ENCODE peak calls at places on chromosomes 11 and 22, in ten cellular contexts. One of them, this sample, is unnamed.

GRCh38 chr11:75270896-75271415 is 30.4 kb downstream of the TPBGL start:
- DNase-seq in NCI-H1436: no peak
- DNase-seq in spleen: peak
- DNase-seq in NCI-H2081: no peak
- DNase-seq in HFFc6: peak
- DNase-seq in esophagus squamous epithelium: no peak
- DNase-seq in dermis blood vessel endothelial cell: peak
- DNase-seq in Right ventricle myocardium superior: peak
- DNase-seq in stimulated activated CD4-positive, alpha-beta T cell treated with anti-CD3 and anti-CD28 coated beads, Interleukin-1b, Interleukin-23, amount 100 ng/mL, for 1 hour: no peak
- DNase-seq in right atrium auricular region: no peak
- DNase-seq in this sample: no peak

GRCh38 chr11:62169448-62169847 is 20.6 kb upstream of the SCGB1D1 start:
- DNase-seq in dermis blood vessel endothelial cell: peak
- DNase-seq in esophagus squamous epithelium: no peak
- DNase-seq in Right ventricle myocardium superior: peak
- DNase-seq in stimulated activated CD4-positive, alpha-beta T cell treated with anti-CD3 and anti-CD28 coated beads, Interleukin-1b, Interleukin-23, amount 100 ng/mL, for 1 hour: no peak
- DNase-seq in NCI-H2081: no peak
- DNase-seq in spleen: no peak
- DNase-seq in right atrium auricular region: no peak
- DNase-seq in HFFc6: no peak
- DNase-seq in NCI-H1436: no peak
- DNase-seq in this sample: no peak

GRCh38 chr11:20056109-20057054 is 103.9 kb downstream of the DBX1 start:
- DNase-seq in Right ventricle myocardium superior: no peak
- DNase-seq in right atrium auricular region: no peak
- DNase-seq in esophagus squamous epithelium: no peak
- DNase-seq in NCI-H2081: no peak
- DNase-seq in dermis blood vessel endothelial cell: no peak
- DNase-seq in HFFc6: no peak
- DNase-seq in stimulated activated CD4-positive, alpha-beta T cell treated with anti-CD3 and anti-CD28 coated beads, Interleukin-1b, Interleukin-23, amount 100 ng/mL, for 1 hour: no peak
- DNase-seq in NCI-H1436: no peak
- DNase-seq in spleen: no peak
- DNase-seq in this sample: no peak

GRCh38 chr22:46584081-46584903 is 35.9 kb upstream of the GRAMD4 start:
- DNase-seq in dermis blood vessel endothelial cell: no peak
- DNase-seq in NCI-H1436: no peak
- DNase-seq in esophagus squamous epithelium: no peak
- DNase-seq in Right ventricle myocardium superior: peak
- DNase-seq in HFFc6: no peak
- DNase-seq in stimulated activated CD4-positive, alpha-beta T cell treated with anti-CD3 and anti-CD28 coated beads, Interleukin-1b, Interleukin-23, amount 100 ng/mL, for 1 hour: no peak
- DNase-seq in right atrium auricular region: no peak
- DNase-seq in spleen: peak
- DNase-seq in NCI-H2081: peak
- DNase-seq in this sample: no peak

GRCh38 chr11:119100960-119101349 is 698 bp downstream of the DPAGT1 start:
- DNase-seq in right atrium auricular region: no peak
- DNase-seq in stimulated activated CD4-positive, alpha-beta T cell treated with anti-CD3 and anti-CD28 coated beads, Interleukin-1b, Interleukin-23, amount 100 ng/mL, for 1 hour: no peak
- DNase-seq in esophagus squamous epithelium: no peak
- DNase-seq in Right ventricle myocardium superior: no peak
- DNase-seq in spleen: peak
- DNase-seq in NCI-H1436: no peak
- DNase-seq in dermis blood vessel endothelial cell: no peak
- DNase-seq in NCI-H2081: no peak
- DNase-seq in HFFc6: no peak
- DNase-seq in this sample: no peak

GRCh38 chr22:34454598-34454997 is 534.3 kb upstream of the LARGE1 start:
- DNase-seq in dermis blood vessel endothelial cell: no peak
- DNase-seq in spleen: no peak
- DNase-seq in NCI-H1436: no peak
- DNase-seq in HFFc6: no peak
- DNase-seq in esophagus squamous epithelium: no peak
- DNase-seq in NCI-H2081: no peak
- DNase-seq in right atrium auricular region: no peak
- DNase-seq in stimulated activated CD4-positive, alpha-beta T cell treated with anti-CD3 and anti-CD28 coated beads, Interleukin-1b, Interleukin-23, amount 100 ng/mL, for 1 hour: no peak
- DNase-seq in Right ventricle myocardium superior: no peak
- DNase-seq in this sample: no peak

GRCh38 chr11:8566613-8567210 is 27.3 kb downstream of the STK33 start:
- DNase-seq in Right ventricle myocardium superior: no peak
- DNase-seq in HFFc6: peak
- DNase-seq in NCI-H1436: peak
- DNase-seq in stimulated activated CD4-positive, alpha-beta T cell treated with anti-CD3 and anti-CD28 coated beads, Interleukin-1b, Interleukin-23, amount 100 ng/mL, for 1 hour: no peak
- DNase-seq in esophagus squamous epithelium: no peak
- DNase-seq in dermis blood vessel endothelial cell: peak
- DNase-seq in spleen: no peak
- DNase-seq in NCI-H2081: peak
- DNase-seq in right atrium auricular region: no peak
- DNase-seq in this sample: peak

GRCh38 chr11:66066751-66067150 is 3.3 kb upstream of the PACS1 start:
- DNase-seq in esophagus squamous epithelium: no peak
- DNase-seq in NCI-H2081: no peak
- DNase-seq in stimulated activated CD4-positive, alpha-beta T cell treated with anti-CD3 and anti-CD28 coated beads, Interleukin-1b, Interleukin-23, amount 100 ng/mL, for 1 hour: no peak
- DNase-seq in NCI-H1436: no peak
- DNase-seq in spleen: no peak
- DNase-seq in Right ventricle myocardium superior: no peak
- DNase-seq in right atrium auricular region: no peak
- DNase-seq in HFFc6: no peak
- DNase-seq in dermis blood vessel endothelial cell: no peak
- DNase-seq in this sample: no peak

GRCh38 chr11:35146074-35146521 is 7.1 kb downstream of the CD44 start:
- DNase-seq in stimulated activated CD4-positive, alpha-beta T cell treated with anti-CD3 and anti-CD28 coated beads, Interleukin-1b, Interleukin-23, amount 100 ng/mL, for 1 hour: peak
- DNase-seq in Right ventricle myocardium superior: no peak
- DNase-seq in right atrium auricular region: no peak
- DNase-seq in esophagus squamous epithelium: no peak
- DNase-seq in spleen: no peak
- DNase-seq in HFFc6: no peak
- DNase-seq in dermis blood vessel endothelial cell: no peak
- DNase-seq in NCI-H1436: no peak
- DNase-seq in NCI-H2081: no peak
- DNase-seq in this sample: no peak

GRCh38 chr11:57251491-57252104 is 14.5 kb upstream of the APLNR start:
- DNase-seq in right atrium auricular region: peak
- DNase-seq in dermis blood vessel endothelial cell: peak
- DNase-seq in HFFc6: no peak
- DNase-seq in NCI-H2081: no peak
- DNase-seq in spleen: no peak
- DNase-seq in esophagus squamous epithelium: no peak
- DNase-seq in Right ventricle myocardium superior: peak
- DNase-seq in NCI-H1436: no peak
- DNase-seq in stimulated activated CD4-positive, alpha-beta T cell treated with anti-CD3 and anti-CD28 coated beads, Interleukin-1b, Interleukin-23, amount 100 ng/mL, for 1 hour: no peak
- DNase-seq in this sample: peak

GRCh38 chr22:17587631-17588030 is 24.3 kb downstream of the SLC25A18 start:
- DNase-seq in esophagus squamous epithelium: no peak
- DNase-seq in Right ventricle myocardium superior: no peak
- DNase-seq in stimulated activated CD4-positive, alpha-beta T cell treated with anti-CD3 and anti-CD28 coated beads, Interleukin-1b, Interleukin-23, amount 100 ng/mL, for 1 hour: no peak
- DNase-seq in right atrium auricular region: no peak
- DNase-seq in HFFc6: no peak
- DNase-seq in spleen: peak
- DNase-seq in NCI-H2081: no peak
- DNase-seq in dermis blood vessel endothelial cell: no peak
- DNase-seq in NCI-H1436: no peak
- DNase-seq in this sample: no peak

GRCh38 chr11:129374081-129374992 is 1.3 kb upstream of the BARX2 start:
- DNase-seq in NCI-H1436: no peak
- DNase-seq in esophagus squamous epithelium: no peak
- DNase-seq in spleen: no peak
- DNase-seq in HFFc6: no peak
- DNase-seq in NCI-H2081: no peak
- DNase-seq in right atrium auricular region: no peak
- DNase-seq in dermis blood vessel endothelial cell: no peak
- DNase-seq in Right ventricle myocardium superior: no peak
- DNase-seq in stimulated activated CD4-positive, alpha-beta T cell treated with anti-CD3 and anti-CD28 coated beads, Interleukin-1b, Interleukin-23, amount 100 ng/mL, for 1 hour: no peak
- DNase-seq in this sample: no peak

GRCh38 chr11:9943346-9944110 is 279.7 kb downstream of the SWAP70 start:
- DNase-seq in stimulated activated CD4-positive, alpha-beta T cell treated with anti-CD3 and anti-CD28 coated beads, Interleukin-1b, Interleukin-23, amount 100 ng/mL, for 1 hour: no peak
- DNase-seq in Right ventricle myocardium superior: no peak
- DNase-seq in spleen: no peak
- DNase-seq in right atrium auricular region: no peak
- DNase-seq in HFFc6: peak
- DNase-seq in dermis blood vessel endothelial cell: peak
- DNase-seq in NCI-H2081: no peak
- DNase-seq in esophagus squamous epithelium: no peak
- DNase-seq in NCI-H1436: no peak
- DNase-seq in this sample: peak

GRCh38 chr11:6498121-6498520 is 1.0 kb downstream of the DNHD1 start:
- DNase-seq in HFFc6: no peak
- DNase-seq in right atrium auricular region: peak
- DNase-seq in spleen: no peak
- DNase-seq in NCI-H2081: no peak
- DNase-seq in dermis blood vessel endothelial cell: no peak
- DNase-seq in stimulated activated CD4-positive, alpha-beta T cell treated with anti-CD3 and anti-CD28 coated beads, Interleukin-1b, Interleukin-23, amount 100 ng/mL, for 1 hour: no peak
- DNase-seq in NCI-H1436: no peak
- DNase-seq in esophagus squamous epithelium: no peak
- DNase-seq in Right ventricle myocardium superior: no peak
- DNase-seq in this sample: no peak

GRCh38 chr11:66221726-66222236 is 46.7 kb upstream of the RAB1B start:
- DNase-seq in dermis blood vessel endothelial cell: no peak
- DNase-seq in Right ventricle myocardium superior: peak
- DNase-seq in esophagus squamous epithelium: no peak
- DNase-seq in right atrium auricular region: no peak
- DNase-seq in stimulated activated CD4-positive, alpha-beta T cell treated with anti-CD3 and anti-CD28 coated beads, Interleukin-1b, Interleukin-23, amount 100 ng/mL, for 1 hour: no peak
- DNase-seq in spleen: peak
- DNase-seq in NCI-H1436: no peak
- DNase-seq in NCI-H2081: no peak
- DNase-seq in HFFc6: no peak
- DNase-seq in this sample: no peak

GRCh38 chr11:12845739-12846358 is 163.3 kb upstream of the RASSF10 start:
- DNase-seq in dermis blood vessel endothelial cell: peak
- DNase-seq in stimulated activated CD4-positive, alpha-beta T cell treated with anti-CD3 and anti-CD28 coated beads, Interleukin-1b, Interleukin-23, amount 100 ng/mL, for 1 hour: no peak
- DNase-seq in HFFc6: peak
- DNase-seq in right atrium auricular region: no peak
- DNase-seq in spleen: no peak
- DNase-seq in NCI-H2081: peak
- DNase-seq in NCI-H1436: peak
- DNase-seq in Right ventricle myocardium superior: peak
- DNase-seq in esophagus squamous epithelium: no peak
- DNase-seq in this sample: no peak

GRCh38 chr11:29657709-29658108 is 359.1 kb downstream of the KCNA4 start:
- DNase-seq in Right ventricle myocardium superior: no peak
- DNase-seq in esophagus squamous epithelium: no peak
- DNase-seq in NCI-H2081: no peak
- DNase-seq in stimulated activated CD4-positive, alpha-beta T cell treated with anti-CD3 and anti-CD28 coated beads, Interleukin-1b, Interleukin-23, amount 100 ng/mL, for 1 hour: no peak
- DNase-seq in dermis blood vessel endothelial cell: no peak
- DNase-seq in NCI-H1436: no peak
- DNase-seq in right atrium auricular region: no peak
- DNase-seq in HFFc6: no peak
- DNase-seq in spleen: no peak
- DNase-seq in this sample: no peak

GRCh38 chr22:30302810-30303138 is 13.5 kb upstream of the CASTOR1 start:
- DNase-seq in Right ventricle myocardium superior: no peak
- DNase-seq in spleen: no peak
- DNase-seq in stimulated activated CD4-positive, alpha-beta T cell treated with anti-CD3 and anti-CD28 coated beads, Interleukin-1b, Interleukin-23, amount 100 ng/mL, for 1 hour: no peak
- DNase-seq in esophagus squamous epithelium: no peak
- DNase-seq in HFFc6: no peak
- DNase-seq in dermis blood vessel endothelial cell: peak
- DNase-seq in NCI-H1436: no peak
- DNase-seq in right atrium auricular region: no peak
- DNase-seq in NCI-H2081: no peak
- DNase-seq in this sample: peak

GRCh38 chr11:14270690-14271542 is 88.1 kb downstream of the RRAS2 start:
- DNase-seq in Right ventricle myocardium superior: no peak
- DNase-seq in NCI-H1436: no peak
- DNase-seq in stimulated activated CD4-positive, alpha-beta T cell treated with anti-CD3 and anti-CD28 coated beads, Interleukin-1b, Interleukin-23, amount 100 ng/mL, for 1 hour: no peak
- DNase-seq in HFFc6: no peak
- DNase-seq in dermis blood vessel endothelial cell: no peak
- DNase-seq in right atrium auricular region: no peak
- DNase-seq in NCI-H2081: no peak
- DNase-seq in spleen: peak
- DNase-seq in esophagus squamous epithelium: no peak
- DNase-seq in this sample: no peak

GRCh38 chr11:23079382-23079813 is 219.1 kb upstream of the CCDC179 start:
- DNase-seq in spleen: no peak
- DNase-seq in NCI-H2081: no peak
- DNase-seq in NCI-H1436: no peak
- DNase-seq in right atrium auricular region: no peak
- DNase-seq in stimulated activated CD4-positive, alpha-beta T cell treated with anti-CD3 and anti-CD28 coated beads, Interleukin-1b, Interleukin-23, amount 100 ng/mL, for 1 hour: no peak
- DNase-seq in Right ventricle myocardium superior: no peak
- DNase-seq in HFFc6: peak
- DNase-seq in dermis blood vessel endothelial cell: no peak
- DNase-seq in esophagus squamous epithelium: no peak
- DNase-seq in this sample: no peak

This sample was measured in lung microvascular endothelial cell.